ENCODE peak calls at places on chromosomes 16 and 17, in seven cellular contexts. P is H9, Q is GM12878, M is neuronal stem cell, S is HCT116, W is PC-9, O is endothelial cell of umbilical vein. N is an unnamed sample. For H3K27me3, the result is how much of the 10 kb centered on the place peaks cover.

GRCh38 chr17:67685351-67685750 is 32.4 kb upstream of the NOL11 start:
- DNase-seq in P (no peak), Q (no peak), M (no peak), S (no peak), W (no peak), O (no peak), N (no peak)

GRCh38 chr17:76623271-76624146 is 20.0 kb downstream of the ST6GALNAC1 start:
- DNase-seq in P (peak), Q (no peak), M (peak), S (peak), W (no peak), O (peak), N (peak)

GRCh38 chr17:40648326-40648968 is 829 bp upstream of the SMARCE1 start:
- DNase-seq in P (no peak), Q (no peak), M (peak), S (no peak), W (no peak), O (peak), N (no peak)

GRCh38 chr16:57484515-57485005 is 1.7 kb downstream of the DOK4 start:
- DNase-seq in P (no peak), Q (no peak), M (no peak), S (no peak), W (no peak), O (no peak), N (no peak)

GRCh38 chr16:89759742-89760366 is 38.5 kb downstream of the ZNF276 start:
- DNase-seq in P (no peak), Q (no peak), M (no peak), S (no peak), W (no peak), O (no peak), N (no peak)

GRCh38 chr16:66416136-66416535 is 11.0 kb upstream of the BEAN1 start:
- DNase-seq in P (no peak), Q (no peak), M (no peak), S (no peak), W (peak), O (no peak), N (peak)

GRCh38 chr16:3456374-3456773 is 12.9 kb downstream of the NAA60 start:
- DNase-seq in P (no peak), Q (no peak), M (no peak), S (no peak), W (no peak), O (peak), N (no peak)

GRCh38 chr16:85767569-85767968 is 16.7 kb upstream of the C16orf74 start:
- DNase-seq in P (no peak), Q (no peak), M (no peak), S (peak), W (peak), O (peak), N (peak)

GRCh38 chr17:59328534-59329095 is 2.8 kb upstream of the YPEL2 start:
- DNase-seq in P (no peak), Q (no peak), M (no peak), S (no peak), W (no peak), O (no peak), N (no peak)

GRCh38 chr17:42120161-42121065 is 754 bp downstream of the KAT2A start:
- DNase-seq in P (peak), Q (no peak), M (no peak), S (no peak), W (no peak), O (no peak), N (no peak)

GRCh38 chr16:53091508-53092211 is 36.9 kb downstream of the CHD9 start:
- DNase-seq in P (peak), Q (peak), M (peak), S (no peak), W (no peak), O (peak), N (no peak)

GRCh38 chr17:4020096-4020495 is 55.9 kb upstream of the ATP2A3 start:
- DNase-seq in P (no peak), Q (no peak), M (no peak), S (no peak), W (no peak), O (no peak), N (no peak)

GRCh38 chr17:4014148-4014927 is 50.1 kb upstream of the ATP2A3 start:
- DNase-seq in P (no peak), Q (no peak), M (no peak), S (no peak), W (no peak), O (no peak), N (no peak)

GRCh38 chr17:4019400-4019799 is 55.2 kb upstream of the ATP2A3 start:
- DNase-seq in P (no peak), Q (no peak), M (no peak), S (no peak), W (no peak), O (no peak), N (no peak)

GRCh38 chr17:4017377-4017776 is 53.1 kb upstream of the ATP2A3 start:
- DNase-seq in P (no peak), Q (no peak), M (no peak), S (no peak), W (no peak), O (no peak), N (no peak)

DNA sequence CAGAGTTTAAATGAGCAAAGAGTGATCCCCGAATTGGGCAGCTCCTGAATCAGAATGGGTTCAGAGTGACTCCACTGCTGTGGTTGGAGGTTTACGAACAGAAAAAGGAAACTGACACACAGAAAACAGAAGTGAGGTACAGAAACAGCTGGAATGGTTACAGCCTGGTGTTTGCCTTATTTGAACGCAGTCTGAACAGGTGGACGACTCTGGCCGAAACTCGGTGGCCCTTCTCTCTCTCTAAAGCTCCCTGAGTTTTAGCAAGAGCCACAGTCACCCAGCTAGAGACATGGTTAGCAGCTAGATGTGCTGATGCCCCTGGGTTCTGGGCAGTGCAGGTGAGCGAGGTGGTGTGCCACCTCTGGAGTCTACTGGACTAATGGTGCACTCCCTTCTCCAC is 54.2 kb upstream of the ATP2A3 start:
- DNase-seq in P (no peak), Q (no peak), M (no peak), S (no peak), W (no peak), O (no peak), N (no peak)
- H3K4me2 ChIP-seq in P (no peak), Q (no peak), M (no peak), S (no peak), W (no peak), O (no peak), N (no peak)

GRCh38 chr17:2925011-2925410 is 128.8 kb downstream of the RAP1GAP2 start:
- DNase-seq in P (no peak), Q (no peak), M (no peak), S (no peak), W (no peak), O (no peak), N (no peak)

GRCh38 chr17:2928294-2928890 is 132.2 kb downstream of the RAP1GAP2 start:
- DNase-seq in P (peak), Q (no peak), M (no peak), S (no peak), W (no peak), O (no peak), N (no peak)

GRCh38 chr17:2929881-2930533 is 133.4 kb downstream of the OR1D5 start:
- DNase-seq in P (peak), Q (no peak), M (peak), S (peak), W (no peak), O (peak), N (peak)

GRCh38 chr17:2924211-2924610 is 128.0 kb downstream of the RAP1GAP2 start:
- DNase-seq in P (no peak), Q (no peak), M (no peak), S (no peak), W (no peak), O (no peak), N (no peak)

GRCh38 chr17:2926019-2926650 is 129.9 kb downstream of the RAP1GAP2 start:
- DNase-seq in P (no peak), Q (no peak), M (no peak), S (no peak), W (peak), O (no peak), N (peak)
- H3K27me3 ChIP-seq in P (under half), Q (under half), M (under half), S (under half), W (under half), O (under half), N (under half)

GRCh38 chr16:67647681-67648080 is 2.7 kb downstream of the CARMIL2 start:
- DNase-seq in P (no peak), Q (no peak), M (no peak), S (no peak), W (no peak), O (no peak), N (no peak)
- H3K4me2 ChIP-seq in P (no peak), Q (no peak), M (no peak), S (no peak), W (no peak), O (no peak), N (no peak)

DNA sequence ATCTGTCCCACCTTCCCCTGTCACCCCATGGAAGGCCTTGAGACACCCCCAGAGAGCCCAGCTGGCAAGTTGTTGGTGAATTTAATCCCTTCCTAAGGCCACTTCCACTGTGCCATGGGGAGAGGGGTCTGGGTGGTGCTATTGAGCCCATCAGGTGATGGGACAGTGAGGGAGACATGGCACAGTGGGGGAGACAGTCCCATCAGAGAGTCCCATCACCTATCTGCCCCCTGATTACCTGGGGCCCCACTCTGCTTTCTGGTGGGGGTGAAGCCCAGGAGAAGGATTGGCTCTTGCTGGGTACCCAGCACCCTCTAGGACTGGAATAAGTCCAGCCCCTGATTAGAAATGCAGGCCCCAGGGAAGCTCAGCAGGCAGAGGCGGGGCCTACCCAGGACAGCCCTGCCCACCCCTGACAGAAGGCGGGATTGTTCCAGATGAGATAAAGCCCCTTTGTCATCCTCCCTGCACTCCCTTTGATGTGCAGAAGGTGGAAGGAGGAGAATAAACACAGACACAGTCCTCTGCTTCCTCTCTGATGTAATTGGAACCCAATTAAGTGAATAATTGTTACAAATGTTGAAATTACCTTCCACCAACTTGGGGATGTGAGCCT is 18.9 kb downstream of the TMEM132E start:
- DNase-seq in P (peak), Q (no peak), M (no peak), S (no peak), W (no peak), O (no peak), N (no peak)
- H3K27me3 ChIP-seq in P (under half), Q (under half), M (under half), S (under half), W (under half), O (under half), N (under half)

GRCh38 chr17:80845863-80846671 is 145.6 kb upstream of the CHMP6 start:
- DNase-seq in P (no peak), Q (no peak), M (no peak), S (no peak), W (no peak), O (no peak), N (no peak)
- H3K4me2 ChIP-seq in P (no peak), Q (peak), M (no peak), S (no peak), W (no peak), O (no peak), N (no peak)

GRCh38 chr17:48997103-48997826 is at the start of gene IGF2BP1:
- DNase-seq in P (peak), Q (no peak), M (peak), S (no peak), W (no peak), O (peak), N (no peak)

GRCh38 chr17:48997827-48998556 is 807 bp downstream of the IGF2BP1 start:
- DNase-seq in P (peak), Q (no peak), M (no peak), S (no peak), W (no peak), O (peak), N (no peak)

GRCh38 chr17:48996696-48997102 is 486 bp upstream of the IGF2BP1 start:
- DNase-seq in P (no peak), Q (no peak), M (no peak), S (no peak), W (no peak), O (no peak), N (no peak)

GRCh38 chr17:49000943-49001342 is 3.8 kb downstream of the IGF2BP1 start:
- DNase-seq in P (no peak), Q (no peak), M (no peak), S (no peak), W (no peak), O (peak), N (no peak)

DNA sequence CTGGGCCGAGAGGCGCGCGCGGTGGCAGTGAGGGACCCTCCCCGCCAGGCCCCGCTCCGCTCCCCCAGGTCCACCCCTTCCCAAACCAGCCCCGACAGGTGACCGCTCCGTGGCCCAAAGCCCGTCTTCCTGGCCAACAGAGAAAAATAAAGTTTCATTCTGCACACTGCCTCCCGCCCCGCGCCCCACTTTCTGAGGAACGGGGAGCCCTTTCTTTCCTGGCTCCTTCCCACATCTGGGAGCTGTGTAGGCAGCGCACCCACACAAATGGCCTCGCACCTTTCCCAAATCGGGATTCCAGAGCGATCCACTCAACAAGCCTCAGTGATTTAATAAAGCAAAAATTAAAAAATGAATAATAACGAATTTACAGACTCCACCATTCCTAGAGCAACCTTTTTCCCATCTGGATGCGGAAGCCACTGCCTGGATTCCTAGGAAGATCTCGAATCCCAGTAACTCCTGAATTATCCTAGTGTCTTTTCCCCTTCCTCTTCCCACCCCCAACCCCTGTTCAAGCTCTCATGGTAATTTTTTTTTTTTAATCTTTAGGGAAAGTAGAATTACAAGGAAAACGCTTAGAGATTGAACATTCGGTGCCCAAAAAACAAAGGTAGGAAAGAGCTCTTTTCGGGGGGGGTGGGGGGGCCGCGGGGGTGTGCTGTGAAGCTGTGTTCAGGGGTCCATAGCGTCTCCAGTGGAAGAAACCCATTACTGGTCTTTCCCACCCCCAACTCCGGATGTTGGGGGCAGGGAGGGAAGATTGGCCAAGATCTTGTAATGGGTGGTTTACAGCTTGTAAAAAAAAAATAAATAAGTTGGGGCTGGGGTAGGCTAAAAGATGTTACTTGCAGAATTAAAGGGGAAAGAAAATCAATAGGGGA is 1.6 kb downstream of the IGF2BP1 start:
- DNase-seq in P (peak), Q (no peak), M (no peak), S (no peak), W (no peak), O (peak), N (no peak)
- H3K27me3 ChIP-seq in P (under half), Q (under half), M (under half), S (half or more), W (under half), O (under half), N (half or more)

GRCh38 chr17:74654742-74655141 is 31.2 kb upstream of the CD300E start:
- DNase-seq in P (no peak), Q (no peak), M (no peak), S (no peak), W (no peak), O (no peak), N (no peak)

GRCh38 chr17:74659898-74660297 is 36.4 kb upstream of the CD300E start:
- DNase-seq in P (no peak), Q (no peak), M (no peak), S (no peak), W (no peak), O (no peak), N (no peak)

GRCh38 chr17:74663566-74663965 is 40.0 kb upstream of the CD300E start:
- DNase-seq in P (no peak), Q (no peak), M (no peak), S (no peak), W (no peak), O (no peak), N (no peak)

DNA sequence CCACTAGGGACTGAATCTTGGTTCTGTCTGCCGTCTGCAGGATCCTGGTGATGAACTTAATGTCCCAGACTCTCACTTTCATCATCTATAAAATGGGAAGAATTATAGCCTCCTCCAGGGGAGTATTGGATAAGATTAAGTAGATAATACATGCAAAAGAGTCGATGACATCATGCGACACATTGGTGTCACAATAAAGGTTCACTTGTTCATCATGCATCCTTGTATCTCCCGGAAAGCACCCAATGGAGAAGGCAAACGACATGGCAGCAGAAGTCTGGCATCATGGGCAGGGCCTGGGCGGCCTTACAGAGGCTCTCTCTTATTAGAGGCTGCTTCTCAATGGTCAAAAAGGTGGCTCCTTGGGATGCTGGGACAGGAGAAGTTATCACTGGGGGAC is 35.1 kb upstream of the CD300E start:
- DNase-seq in P (no peak), Q (no peak), M (no peak), S (no peak), W (no peak), O (no peak), N (no peak)
- H3K4me2 ChIP-seq in P (no peak), Q (no peak), M (no peak), S (no peak), W (no peak), O (no peak), N (no peak)

DNA sequence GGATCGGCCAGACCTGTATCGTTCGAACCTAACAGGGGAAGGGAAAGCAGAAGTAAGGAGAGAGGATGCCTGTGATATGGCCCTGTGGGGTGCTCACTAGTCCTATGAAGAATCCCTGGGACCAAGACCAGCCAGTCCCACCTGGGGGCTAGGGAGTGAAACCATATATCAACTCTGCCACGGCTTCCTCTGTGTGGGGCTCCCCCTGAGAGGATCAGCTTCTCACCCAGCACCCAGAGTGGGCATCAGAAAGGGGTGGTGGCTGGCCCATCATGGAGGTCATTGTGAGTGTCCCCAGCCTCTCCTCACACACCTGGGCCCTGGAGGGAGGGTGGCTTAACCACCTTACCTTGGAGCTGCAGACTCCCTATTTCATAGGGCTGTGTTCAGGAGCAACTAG is 30.1 kb upstream of the SREBF1 start:
- DNase-seq in P (no peak), Q (no peak), M (no peak), S (no peak), W (no peak), O (no peak), N (no peak)
- H3K27me3 ChIP-seq in P (under half), Q (under half), M (under half), S (under half), W (under half), O (under half), N (under half)

GRCh38 chr16:81405702-81406113 is 38.9 kb upstream of the CMIP start:
- DNase-seq in P (peak), Q (no peak), M (no peak), S (peak), W (peak), O (peak), N (peak)

GRCh38 chr16:81403601-81404391 is 40.8 kb upstream of the CMIP start:
- DNase-seq in P (peak), Q (peak), M (peak), S (peak), W (peak), O (peak), N (peak)

GRCh38 chr16:81399909-81400308 is 44.7 kb upstream of the CMIP start:
- DNase-seq in P (no peak), Q (no peak), M (no peak), S (no peak), W (no peak), O (no peak), N (no peak)

GRCh38 chr16:81401035-81401950 is 43.3 kb upstream of the CMIP start:
- DNase-seq in P (no peak), Q (no peak), M (no peak), S (peak), W (peak), O (peak), N (peak)

DNA sequence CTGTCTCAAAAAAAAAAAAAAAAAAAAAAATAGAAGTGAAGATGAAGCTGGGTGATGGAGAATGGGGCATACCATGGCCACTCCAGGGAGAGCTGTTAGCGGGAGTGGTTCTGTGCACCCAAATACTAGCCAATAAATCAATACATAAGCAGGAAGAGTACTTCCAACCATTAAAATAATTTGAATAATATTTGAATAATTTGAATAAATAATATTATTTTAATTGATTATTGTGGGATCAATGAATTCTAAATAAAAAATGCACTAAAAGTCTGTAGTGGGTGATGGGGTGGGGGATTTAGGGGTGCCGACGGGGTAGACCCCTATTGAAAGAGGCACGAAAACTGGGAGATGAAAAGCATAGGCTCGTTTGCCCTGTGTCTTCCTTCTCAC is 41.4 kb upstream of the CMIP start:
- DNase-seq in P (no peak), Q (no peak), M (no peak), S (no peak), W (no peak), O (no peak), N (no peak)
- H3K4me2 ChIP-seq in P (peak), Q (peak), M (no peak), S (peak), W (peak), O (no peak), N (peak)